ENCODE peak calls at places on chromosomes 6 and 20, in seven cellular contexts. S, H, B, T, Y, E and L are unnamed samples.

GRCh38 chr20:6583134-6583738 is 184.2 kb upstream of the BMP2 start:
- DNase-seq in S (peak), H (peak), B (peak), T (peak), Y (no peak), E (peak), L (no peak)

GRCh38 chr6:48032156-48032555 is 78.8 kb downstream of the PTCHD4 start:
- DNase-seq in S (no peak), H (no peak), B (peak), T (no peak), Y (no peak), E (peak), L (peak)

GRCh38 chr6:43742285-43742684 is 27.7 kb upstream of the VEGFA start:
- DNase-seq in S (no peak), H (no peak), B (no peak), T (no peak), Y (no peak), E (no peak), L (no peak)

GRCh38 chr20:39876974-39877615 is 811.9 kb downstream of the MAFB start:
- DNase-seq in S (peak), H (no peak), B (no peak), T (no peak), Y (no peak), E (no peak), L (no peak)

GRCh38 chr6:5416250-5416649 is 154.9 kb downstream of the FARS2 start:
- DNase-seq in S (no peak), H (no peak), B (no peak), T (no peak), Y (no peak), E (no peak), L (no peak)

GRCh38 chr20:11891827-11892521 is 25.7 kb upstream of the BTBD3 start:
- DNase-seq in S (peak), H (peak), B (peak), T (peak), Y (peak), E (peak), L (no peak)

GRCh38 chr6:10618409-10618808 is 76.0 kb downstream of the C6orf52 start:
- DNase-seq in S (no peak), H (no peak), B (no peak), T (no peak), Y (no peak), E (no peak), L (no peak)

GRCh38 chr6:149909701-149910470 is 12.0 kb upstream of the RAET1E start:
- DNase-seq in S (no peak), H (no peak), B (no peak), T (no peak), Y (no peak), E (no peak), L (no peak)

GRCh38 chr20:10774357-10774943 is 100.7 kb upstream of the JAG1 start:
- DNase-seq in S (no peak), H (no peak), B (no peak), T (no peak), Y (no peak), E (no peak), L (no peak)

GRCh38 chr6:14506656-14507242 is 389.2 kb downstream of the CD83 start:
- DNase-seq in S (no peak), H (no peak), B (no peak), T (no peak), Y (peak), E (no peak), L (no peak)

GRCh38 chr6:657743-658142 is 843 bp upstream of the HUS1B start:
- DNase-seq in S (no peak), H (no peak), B (no peak), T (no peak), Y (no peak), E (peak), L (no peak)

GRCh38 chr6:5679271-5679670 is 327.5 kb downstream of the NRN1 start:
- DNase-seq in S (no peak), H (no peak), B (no peak), T (no peak), Y (no peak), E (no peak), L (no peak)

GRCh38 chr6:25014806-25015560 is 79.2 kb upstream of the RIPOR2 start:
- DNase-seq in S (peak), H (no peak), B (peak), T (peak), Y (peak), E (peak), L (no peak)

GRCh38 chr6:15682965-15683822 is 20.4 kb upstream of the DTNBP1 start:
- DNase-seq in S (no peak), H (no peak), B (no peak), T (no peak), Y (no peak), E (no peak), L (no peak)

GRCh38 chr20:24672886-24673677 is 203.7 kb downstream of the SYNDIG1 start:
- DNase-seq in S (peak), H (no peak), B (peak), T (no peak), Y (no peak), E (peak), L (peak)

GRCh38 chr20:164618-165017 is 7.4 kb downstream of the DEFB127 start:
- DNase-seq in S (no peak), H (no peak), B (no peak), T (no peak), Y (no peak), E (no peak), L (no peak)

GRCh38 chr20:168876-169275 is 11.6 kb downstream of the DEFB127 start:
- DNase-seq in S (no peak), H (no peak), B (no peak), T (no peak), Y (no peak), E (no peak), L (no peak)
- H3K27ac ChIP-seq in S (no peak), H (no peak), B (no peak), T (no peak), Y (no peak), E (no peak), L (no peak)

GRCh38 chr20:46393967-46394366 is 12.4 kb downstream of the ELMO2 start:
- DNase-seq in S (peak), H (no peak), B (no peak), T (no peak), Y (no peak), E (no peak), L (no peak)

GRCh38 chr20:46388201-46388836 is 18.1 kb downstream of the ELMO2 start:
- DNase-seq in S (no peak), H (no peak), B (no peak), T (no peak), Y (no peak), E (no peak), L (no peak)

DNA sequence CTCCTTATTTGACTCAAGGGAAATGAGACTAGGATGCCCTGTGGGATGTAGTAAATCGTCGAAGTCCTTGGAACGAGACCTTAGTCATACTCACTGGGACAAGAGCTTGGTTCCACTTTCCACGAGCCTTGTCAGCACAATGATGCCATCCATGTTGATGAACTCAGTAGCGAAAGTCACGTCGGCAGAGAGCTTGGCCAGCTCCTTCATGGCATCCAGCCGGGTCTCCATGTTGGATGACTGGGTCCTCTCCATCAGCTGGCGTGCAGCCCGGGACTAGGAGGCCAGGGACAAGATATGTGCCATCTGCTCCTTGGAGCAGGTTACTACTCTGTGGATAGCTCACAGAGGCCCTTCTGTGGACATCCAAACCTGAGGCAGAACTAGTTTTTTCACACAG is 17.5 kb downstream of the ELMO2 start:
- DNase-seq in S (no peak), H (no peak), B (no peak), T (no peak), Y (no peak), E (no peak), L (no peak)
- H3K27ac ChIP-seq in S (no peak), H (no peak), B (no peak), T (no peak), Y (no peak), E (no peak), L (no peak)

DNA sequence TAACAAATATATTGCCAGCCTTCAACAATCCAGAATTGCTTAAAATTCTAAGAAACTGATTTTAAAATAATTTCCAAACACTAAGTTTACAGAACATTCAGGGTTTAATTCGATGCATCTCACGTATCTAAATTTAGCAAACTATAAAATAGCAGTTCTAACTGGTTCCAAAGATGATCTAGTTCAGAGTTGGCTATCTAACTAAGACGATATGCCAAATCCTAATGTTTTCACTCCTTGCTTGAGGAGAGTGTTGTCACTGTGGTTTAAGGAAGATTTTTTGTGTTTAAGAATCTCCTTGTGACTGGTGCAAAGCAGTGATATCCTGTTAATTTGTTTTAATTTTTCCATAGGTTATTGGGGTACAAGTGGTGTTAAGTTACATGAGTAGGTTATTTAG is 311.5 kb upstream of the ID4 start:
- DNase-seq in S (no peak), H (no peak), B (no peak), T (no peak), Y (no peak), E (no peak), L (no peak)
- H3K27ac ChIP-seq in S (no peak), H (no peak), B (no peak), T (no peak), Y (no peak), E (no peak), L (no peak)

DNA sequence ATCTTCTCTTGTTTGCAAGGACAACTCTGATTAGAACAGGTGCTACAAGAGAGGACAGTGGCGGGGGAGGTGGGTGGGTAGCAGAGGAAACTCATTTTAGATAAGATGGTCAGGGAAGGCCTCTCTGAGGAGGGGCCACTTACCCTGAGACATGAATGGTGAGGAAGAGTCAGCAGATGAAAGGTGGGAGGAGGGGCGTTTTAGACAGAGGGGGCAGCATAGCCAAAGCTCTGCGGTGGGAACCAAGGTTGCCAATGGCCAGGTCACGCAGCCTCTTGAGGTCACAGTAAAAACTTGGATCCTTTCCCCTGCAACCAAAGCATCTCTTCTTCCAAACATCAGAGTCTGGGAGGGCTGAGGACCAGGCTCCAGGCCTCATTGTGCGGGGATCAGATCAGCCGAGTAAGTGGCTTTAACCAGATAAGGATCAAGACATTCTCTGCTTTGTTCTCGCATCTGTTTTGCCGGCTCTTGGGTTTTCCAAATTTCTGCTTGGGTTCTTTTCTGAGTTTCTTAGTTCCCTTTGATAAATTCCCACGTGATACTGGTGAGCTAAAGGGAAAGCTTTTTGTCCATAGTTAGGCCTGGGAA is 5.6 kb upstream of the CD40 start:
- DNase-seq in S (no peak), H (no peak), B (no peak), T (no peak), Y (no peak), E (no peak), L (no peak)
- H3K27ac ChIP-seq in S (no peak), H (no peak), B (no peak), T (no peak), Y (no peak), E (no peak), L (no peak)